ENCODE peak calls at places on chromosome 7, in ten cellular contexts. V is HepG2, U is prostate gland, K is GM23338, B is K562, Z is breast epithelium, N is upper lobe of left lung, E is HCT116, M is Panc1, I is endothelial cell of umbilical vein. R is an unnamed sample.

GRCh38 chr7:5396542-5396941 is 27.1 kb downstream of the TNRC18 start:
- DNase-seq in V (no peak), U (peak), K (no peak), B (no peak), Z (no peak), N (peak), E (peak), M (no peak), I (no peak), R (peak)

GRCh38 chr7:80263321-80263720 is 128.7 kb downstream of the GNAI1 start:
- DNase-seq in V (no peak), U (no peak), K (peak), B (no peak), Z (no peak), N (no peak), E (no peak), M (no peak), I (no peak), R (no peak)

GRCh38 chr7:96021533-96021932 is 249.2 kb downstream of the DYNC1I1 start:
- DNase-seq in V (no peak), U (no peak), K (no peak), B (no peak), Z (no peak), N (no peak), E (no peak), M (no peak), I (no peak), R (no peak)

GRCh38 chr7:40059057-40059456 is 75.4 kb downstream of the MPLKIP start:
- DNase-seq in V (no peak), U (no peak), K (no peak), B (no peak), Z (no peak), N (no peak), E (no peak), M (no peak), I (no peak), R (no peak)

GRCh38 chr7:117076426-117076943 is 123.2 kb downstream of the ST7 start:
- DNase-seq in V (peak), U (no peak), K (no peak), B (no peak), Z (no peak), N (peak), E (no peak), M (no peak), I (no peak), R (no peak)

GRCh38 chr7:26293569-26294308 is 2.1 kb downstream of the SNX10 start:
- DNase-seq in V (no peak), U (no peak), K (no peak), B (no peak), Z (no peak), N (no peak), E (no peak), M (no peak), I (no peak), R (no peak)

GRCh38 chr7:43164757-43165156 is 52.3 kb downstream of the HECW1 start:
- DNase-seq in V (no peak), U (no peak), K (no peak), B (no peak), Z (no peak), N (no peak), E (peak), M (peak), I (peak), R (no peak)

GRCh38 chr7:132149801-132150310 is 426.4 kb downstream of the PLXNA4 start:
- DNase-seq in V (no peak), U (no peak), K (no peak), B (no peak), Z (no peak), N (no peak), E (no peak), M (no peak), I (no peak), R (no peak)

GRCh38 chr7:43856996-43857395 is 12.3 kb downstream of the MRPS24 start:
- DNase-seq in V (no peak), U (no peak), K (no peak), B (no peak), Z (no peak), N (no peak), E (no peak), M (no peak), I (no peak), R (peak)

GRCh38 chr7:93921607-93922446 is at the start of gene GNG11:
- DNase-seq in V (no peak), U (peak), K (peak), B (no peak), Z (peak), N (peak), E (no peak), M (no peak), I (peak), R (peak)

GRCh38 chr7:2919256-2919655 is 75.1 kb upstream of the GNA12 start:
- DNase-seq in V (no peak), U (no peak), K (no peak), B (no peak), Z (no peak), N (no peak), E (no peak), M (no peak), I (no peak), R (no peak)

GRCh38 chr7:26532490-26532889 is 240.8 kb downstream of the SNX10 start:
- DNase-seq in V (no peak), U (no peak), K (no peak), B (no peak), Z (no peak), N (no peak), E (no peak), M (no peak), I (no peak), R (no peak)

GRCh38 chr7:129785457-129786178 is 167.1 kb downstream of the UBE2H start:
- DNase-seq in V (no peak), U (no peak), K (no peak), B (peak), Z (no peak), N (no peak), E (no peak), M (no peak), I (no peak), R (peak)

GRCh38 chr7:53940483-53940882 is 601.7 kb upstream of the VSTM2A start:
- DNase-seq in V (no peak), U (no peak), K (no peak), B (no peak), Z (no peak), N (no peak), E (no peak), M (no peak), I (no peak), R (no peak)

GRCh38 chr7:7830122-7830878 is 111.9 kb upstream of the RPA3 start:
- DNase-seq in V (peak), U (no peak), K (no peak), B (no peak), Z (no peak), N (peak), E (no peak), M (no peak), I (no peak), R (no peak)

GRCh38 chr7:46003161-46003560 is 82.1 kb upstream of the IGFBP3 start:
- DNase-seq in V (no peak), U (no peak), K (no peak), B (no peak), Z (no peak), N (no peak), E (no peak), M (no peak), I (no peak), R (no peak)

GRCh38 chr7:142308918-142309317 is 51.1 kb upstream of the PRSS58 start:
- DNase-seq in V (no peak), U (no peak), K (no peak), B (no peak), Z (no peak), N (no peak), E (no peak), M (no peak), I (no peak), R (no peak)

GRCh38 chr7:92159-92767 is 100.1 kb upstream of the FAM20C start:
- DNase-seq in V (no peak), U (no peak), K (no peak), B (no peak), Z (no peak), N (no peak), E (no peak), M (no peak), I (no peak), R (no peak)

GRCh38 chr7:157674027-157674714 is 337.4 kb downstream of the DNAJB6 start:
- DNase-seq in V (no peak), U (no peak), K (no peak), B (no peak), Z (no peak), N (no peak), E (no peak), M (no peak), I (no peak), R (peak)

GRCh38 chr7:35003679-35004278 is 33.5 kb downstream of the DPY19L1 start:
- DNase-seq in V (peak), U (peak), K (no peak), B (peak), Z (no peak), N (peak), E (peak), M (peak), I (peak), R (no peak)

GRCh38 chr7:43648725-43649406 is 66.0 kb downstream of the STK17A start:
- DNase-seq in V (no peak), U (no peak), K (no peak), B (no peak), Z (peak), N (peak), E (no peak), M (no peak), I (peak), R (peak)

GRCh38 chr7:141477866-141478265 is 73.3 kb upstream of the AGK start:
- DNase-seq in V (no peak), U (no peak), K (no peak), B (no peak), Z (no peak), N (no peak), E (no peak), M (no peak), I (no peak), R (no peak)

GRCh38 chr7:68507644-68508043 is 1090.6 kb upstream of the AUTS2 start:
- DNase-seq in V (no peak), U (no peak), K (no peak), B (no peak), Z (no peak), N (no peak), E (no peak), M (no peak), I (no peak), R (no peak)

GRCh38 chr7:36128448-36129047 is 24.5 kb upstream of the EEPD1 start:
- DNase-seq in V (peak), U (peak), K (peak), B (peak), Z (peak), N (peak), E (peak), M (peak), I (peak), R (no peak)

GRCh38 chr7:4700577-4701235 is 18.6 kb downstream of the FOXK1 start:
- DNase-seq in V (no peak), U (no peak), K (no peak), B (no peak), Z (no peak), N (no peak), E (no peak), M (no peak), I (peak), R (no peak)

GRCh38 chr7:111137296-111138195 is 46.6 kb downstream of the LRRN3 start:
- DNase-seq in V (no peak), U (no peak), K (no peak), B (no peak), Z (no peak), N (peak), E (no peak), M (no peak), I (no peak), R (peak)

GRCh38 chr7:27179503-27180430 is 5.3 kb downstream of the HOXA11 start:
- DNase-seq in V (peak), U (peak), K (peak), B (peak), Z (no peak), N (peak), E (no peak), M (no peak), I (peak), R (peak)

GRCh38 chr7:116582806-116583444 is 58.1 kb downstream of the CAV1 start:
- DNase-seq in V (no peak), U (no peak), K (no peak), B (no peak), Z (no peak), N (no peak), E (no peak), M (no peak), I (peak), R (no peak)

GRCh38 chr7:42143605-42144252 is 93.3 kb downstream of the GLI3 start:
- DNase-seq in V (no peak), U (no peak), K (no peak), B (no peak), Z (no peak), N (no peak), E (no peak), M (no peak), I (peak), R (no peak)

GRCh38 chr7:91912500-91912899 is 28.2 kb upstream of the AKAP9 start:
- DNase-seq in V (no peak), U (no peak), K (no peak), B (no peak), Z (no peak), N (no peak), E (no peak), M (no peak), I (peak), R (no peak)

GRCh38 chr7:116665447-116665996 is 6.5 kb upstream of the MET start:
- DNase-seq in V (no peak), U (no peak), K (no peak), B (no peak), Z (no peak), N (no peak), E (no peak), M (no peak), I (peak), R (no peak)

GRCh38 chr7:111676167-111676566 is 113.9 kb upstream of the IMMP2L start:
- DNase-seq in V (no peak), U (no peak), K (no peak), B (no peak), Z (no peak), N (no peak), E (no peak), M (no peak), I (no peak), R (no peak)

GRCh38 chr7:32275216-32275979 is 205.2 kb upstream of the PDE1C start:
- DNase-seq in V (no peak), U (no peak), K (no peak), B (no peak), Z (no peak), N (no peak), E (no peak), M (no peak), I (no peak), R (no peak)

GRCh38 chr7:105810556-105810955 is 65.8 kb downstream of the ATXN7L1 start:
- DNase-seq in V (no peak), U (no peak), K (no peak), B (no peak), Z (no peak), N (no peak), E (no peak), M (no peak), I (no peak), R (no peak)

GRCh38 chr7:1669486-1669951 is 558 bp upstream of the ELFN1 start:
- DNase-seq in V (no peak), U (no peak), K (peak), B (no peak), Z (no peak), N (no peak), E (no peak), M (no peak), I (no peak), R (peak)

GRCh38 chr7:129949292-129950133 is 3.2 kb downstream of the UBE2H start:
- DNase-seq in V (peak), U (peak), K (peak), B (no peak), Z (no peak), N (no peak), E (peak), M (no peak), I (peak), R (no peak)

GRCh38 chr7:130356121-130356759 is 11.6 kb downstream of the CPA5 start:
- DNase-seq in V (peak), U (peak), K (peak), B (no peak), Z (peak), N (peak), E (peak), M (peak), I (no peak), R (no peak)

GRCh38 chr7:158572000-158572828 is 15.4 kb downstream of the PTPRN2 start:
- DNase-seq in V (peak), U (no peak), K (peak), B (no peak), Z (no peak), N (no peak), E (no peak), M (peak), I (no peak), R (peak)

GRCh38 chr7:34739651-34740300 is 81.8 kb downstream of the NPSR1 start:
- DNase-seq in V (no peak), U (no peak), K (no peak), B (no peak), Z (no peak), N (no peak), E (no peak), M (no peak), I (no peak), R (no peak)

GRCh38 chr7:135620980-135621850 is 41.1 kb upstream of the STMP1 start:
- DNase-seq in V (peak), U (peak), K (peak), B (peak), Z (peak), N (no peak), E (peak), M (peak), I (peak), R (no peak)

GRCh38 chr7:14717711-14718304 is 184.7 kb downstream of the DGKB start:
- DNase-seq in V (no peak), U (no peak), K (peak), B (no peak), Z (no peak), N (no peak), E (no peak), M (no peak), I (peak), R (no peak)
- TF ChIP-seq CTCF in V (peak), U (peak), K (no peak), B (no peak), Z (no peak), N (no peak), E (peak), M (peak), I (peak), R (no peak)

GRCh38 chr7:150335101-150335773 is 6.2 kb downstream of the RARRES2 start:
- DNase-seq in V (no peak), U (no peak), K (peak), B (peak), Z (no peak), N (no peak), E (no peak), M (no peak), I (no peak), R (no peak)
- TF ChIP-seq POLR2AphosphoS5 in V (no peak), U (no peak), K (peak), B (no peak), Z (no peak), N (no peak), E (no peak), M (no peak), I (no peak), R (no peak)

GRCh38 chr7:18387191-18387720 is 108.3 kb upstream of the HDAC9 start:
- DNase-seq in V (no peak), U (no peak), K (no peak), B (no peak), Z (no peak), N (no peak), E (no peak), M (no peak), I (no peak), R (no peak)
- H3K27ac ChIP-seq in V (no peak), U (no peak), K (no peak), B (no peak), Z (no peak), N (no peak), E (no peak), M (no peak), I (no peak), R (no peak)

DNA sequence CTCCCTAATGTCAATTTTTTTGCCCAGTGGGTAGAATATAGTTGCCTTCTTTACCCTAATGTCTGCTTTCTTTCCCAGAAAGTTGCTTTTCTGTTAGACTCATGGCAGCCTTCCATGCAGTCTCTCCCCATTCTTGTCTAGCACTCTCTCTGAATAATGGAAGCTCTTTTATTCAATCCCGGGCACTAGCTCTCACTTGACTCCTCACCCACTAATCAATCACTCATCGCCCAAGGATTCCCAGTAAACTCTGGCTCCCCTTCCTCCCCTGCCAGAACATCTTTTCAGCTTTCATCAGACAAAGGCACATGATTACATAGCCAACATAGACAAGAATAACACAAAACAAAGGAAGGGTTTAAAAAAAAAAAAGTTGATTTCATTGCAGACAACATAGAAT is 100.2 kb upstream of the RELN start:
- DNase-seq in V (no peak), U (no peak), K (no peak), B (no peak), Z (no peak), N (no peak), E (no peak), M (no peak), I (no peak), R (no peak)
- TF ChIP-seq CTCF in V (no peak), U (no peak), K (no peak), B (no peak), Z (no peak), N (no peak), E (no peak), M (no peak), I (no peak), R (no peak)

GRCh38 chr7:101170617-101171441 is 5.5 kb upstream of the VGF start:
- DNase-seq in V (no peak), U (no peak), K (no peak), B (no peak), Z (no peak), N (no peak), E (no peak), M (no peak), I (no peak), R (no peak)

GRCh38 chr7:101169110-101169837 is 3.9 kb upstream of the VGF start:
- DNase-seq in V (no peak), U (no peak), K (peak), B (peak), Z (no peak), N (no peak), E (no peak), M (no peak), I (no peak), R (no peak)

GRCh38 chr7:101168412-101169049 is 3.2 kb upstream of the VGF start:
- DNase-seq in V (no peak), U (no peak), K (peak), B (peak), Z (no peak), N (no peak), E (no peak), M (no peak), I (no peak), R (no peak)

GRCh38 chr7:101171442-101171837 is 6.1 kb upstream of the VGF start:
- DNase-seq in V (no peak), U (no peak), K (no peak), B (peak), Z (no peak), N (no peak), E (no peak), M (no peak), I (no peak), R (no peak)

DNA sequence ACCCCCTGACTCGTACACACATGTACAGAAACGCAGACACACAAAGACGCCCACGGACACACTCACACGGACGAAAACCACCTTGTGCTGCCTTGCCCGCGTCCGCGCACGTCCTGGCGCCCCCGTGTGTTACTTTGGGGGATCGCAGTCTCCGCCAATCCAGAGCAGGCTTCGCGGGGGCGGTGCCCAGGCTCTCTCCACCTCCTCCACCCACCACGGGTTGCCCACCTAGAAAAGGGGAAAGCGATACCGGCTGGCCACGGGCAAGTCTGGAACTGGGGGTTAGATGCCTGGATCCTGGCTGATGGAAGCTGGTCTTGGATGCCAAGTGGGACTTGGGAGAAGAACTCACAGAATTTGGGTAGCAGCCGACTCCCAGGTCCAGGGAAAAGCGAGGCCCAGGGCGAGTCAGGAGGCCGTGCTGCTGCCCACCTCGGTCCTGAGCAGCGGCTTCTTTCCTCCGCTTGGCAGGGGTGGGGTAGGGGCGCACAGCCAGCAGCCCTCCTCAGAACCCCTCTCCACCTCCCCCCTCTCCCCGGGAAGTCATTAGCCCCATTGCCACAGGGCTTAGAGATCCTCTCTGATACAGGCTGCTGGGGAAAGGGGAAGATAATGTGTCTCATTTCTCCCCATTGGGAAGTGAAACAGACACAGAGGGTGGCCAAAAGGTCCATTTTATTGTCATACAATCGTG is 4.6 kb upstream of the VGF start:
- DNase-seq in V (peak), U (peak), K (peak), B (peak), Z (peak), N (peak), E (no peak), M (no peak), I (peak), R (peak)
- TF ChIP-seq POLR2AphosphoS5 in V (no peak), U (peak), K (no peak), B (no peak), Z (no peak), N (no peak), E (peak), M (no peak), I (no peak), R (peak)

R was measured in spleen.